ENCODE peak calls at places on chromosomes 4 and X, in seven cellular contexts. P is HFF-Myc, X is GM10248, D is lower leg skin, R is heart right ventricle, N is fibroblast of mammary gland, K is endodermal cell. E is an unnamed sample.

GRCh38 chr4:52100062-52100461 is 49.0 kb downstream of the SPATA18 start:
- DNase-seq in P (no peak), X (no peak), D (no peak), R (no peak), N (peak), K (no peak), E (no peak)

GRCh38 chr4:122000849-122001248 is 49.0 kb upstream of the TRPC3 start:
- DNase-seq in P (no peak), X (no peak), D (no peak), R (no peak), N (no peak), K (no peak), E (no peak)

GRCh38 chrX:20254712-20255299 is 11.9 kb downstream of the RPS6KA3 start:
- DNase-seq in P (no peak), X (no peak), D (no peak), R (no peak), N (peak), K (no peak), E (no peak)

GRCh38 chrX:54807524-54808108 is at the start of gene MAGED2:
- DNase-seq in P (no peak), X (peak), D (peak), R (peak), N (peak), K (peak), E (no peak)

GRCh38 chr4:170025523-170026252 is 507 bp downstream of the MFAP3L start:
- DNase-seq in P (no peak), X (no peak), D (no peak), R (peak), N (peak), K (peak), E (no peak)

GRCh38 chr4:29852537-29852936 is 867.6 kb upstream of the PCDH7 start:
- DNase-seq in P (no peak), X (no peak), D (no peak), R (no peak), N (no peak), K (no peak), E (no peak)

GRCh38 chr4:174314770-174315169 is 31.1 kb downstream of the CEP44 start:
- DNase-seq in P (peak), X (no peak), D (no peak), R (no peak), N (peak), K (peak), E (no peak)

GRCh38 chr4:7513731-7514130 is 79.0 kb upstream of the PSAPL1 start:
- DNase-seq in P (peak), X (no peak), D (no peak), R (no peak), N (peak), K (no peak), E (no peak)

GRCh38 chr4:95528388-95528787 is 20.4 kb downstream of the UNC5C start:
- DNase-seq in P (no peak), X (no peak), D (no peak), R (no peak), N (no peak), K (no peak), E (no peak)

GRCh38 chr4:98996056-98996941 is 778 bp downstream of the METAP1 start:
- DNase-seq in P (peak), X (peak), D (no peak), R (no peak), N (peak), K (peak), E (no peak)

GRCh38 chr4:32686123-32686522 is 1966.0 kb downstream of the PCDH7 start:
- DNase-seq in P (no peak), X (no peak), D (no peak), R (no peak), N (no peak), K (no peak), E (no peak)

GRCh38 chrX:155071694-155072215 is 447 bp downstream of the BRCC3 start:
- DNase-seq in P (no peak), X (no peak), D (no peak), R (no peak), N (peak), K (no peak), E (no peak)

GRCh38 chr4:153594208-153594607 is 89.9 kb upstream of the TLR2 start:
- DNase-seq in P (no peak), X (no peak), D (peak), R (no peak), N (peak), K (no peak), E (no peak)

GRCh38 chr4:158778712-158779111 is 9.9 kb downstream of the FNIP2 start:
- DNase-seq in P (no peak), X (no peak), D (no peak), R (no peak), N (no peak), K (no peak), E (no peak)

GRCh38 chrX:111914398-111915092 is 38.6 kb downstream of the TRPC5OS start:
- DNase-seq in P (no peak), X (no peak), D (no peak), R (no peak), N (peak), K (peak), E (no peak)

DNA sequence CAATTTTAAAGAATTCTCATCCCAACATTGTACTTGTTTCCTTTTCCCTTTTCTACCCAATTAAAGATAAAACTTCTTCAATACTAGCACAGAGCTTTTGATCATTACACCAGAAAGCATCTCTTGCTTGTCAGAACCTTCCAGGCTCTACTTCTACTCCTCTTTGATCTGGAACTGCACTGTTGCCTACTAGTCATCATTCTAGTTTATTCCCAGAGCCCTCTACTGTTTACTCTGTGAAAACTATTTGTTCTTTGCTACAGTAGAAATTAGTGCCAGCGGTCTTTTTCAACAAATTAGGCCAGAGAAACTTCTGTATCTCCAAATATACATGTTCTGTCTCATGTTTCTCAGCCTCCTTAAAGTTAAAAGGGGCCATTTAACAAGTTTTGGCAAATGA is 46.8 kb upstream of the TMPRSS11F start:
- DNase-seq in P (no peak), X (no peak), D (no peak), R (no peak), N (no peak), K (no peak), E (no peak)
- TF ChIP-seq CTCF in P (no peak), X (no peak), D (no peak), R (no peak), N (no peak), K (no peak), E (no peak)

GRCh38 chr4:145098675-145099037 is 545 bp downstream of the ABCE1 start:
- DNase-seq in P (peak), X (peak), D (peak), R (no peak), N (peak), K (no peak), E (no peak)

GRCh38 chr4:145097331-145097820 is 620 bp downstream of the ANAPC10 start:
- DNase-seq in P (no peak), X (no peak), D (no peak), R (no peak), N (no peak), K (no peak), E (no peak)

GRCh38 chr4:145101091-145101490 is 3.0 kb downstream of the ABCE1 start:
- DNase-seq in P (no peak), X (no peak), D (no peak), R (no peak), N (peak), K (no peak), E (no peak)

GRCh38 chr4:145099653-145100052 is 1.5 kb downstream of the ABCE1 start:
- DNase-seq in P (no peak), X (no peak), D (no peak), R (no peak), N (no peak), K (no peak), E (no peak)

DNA sequence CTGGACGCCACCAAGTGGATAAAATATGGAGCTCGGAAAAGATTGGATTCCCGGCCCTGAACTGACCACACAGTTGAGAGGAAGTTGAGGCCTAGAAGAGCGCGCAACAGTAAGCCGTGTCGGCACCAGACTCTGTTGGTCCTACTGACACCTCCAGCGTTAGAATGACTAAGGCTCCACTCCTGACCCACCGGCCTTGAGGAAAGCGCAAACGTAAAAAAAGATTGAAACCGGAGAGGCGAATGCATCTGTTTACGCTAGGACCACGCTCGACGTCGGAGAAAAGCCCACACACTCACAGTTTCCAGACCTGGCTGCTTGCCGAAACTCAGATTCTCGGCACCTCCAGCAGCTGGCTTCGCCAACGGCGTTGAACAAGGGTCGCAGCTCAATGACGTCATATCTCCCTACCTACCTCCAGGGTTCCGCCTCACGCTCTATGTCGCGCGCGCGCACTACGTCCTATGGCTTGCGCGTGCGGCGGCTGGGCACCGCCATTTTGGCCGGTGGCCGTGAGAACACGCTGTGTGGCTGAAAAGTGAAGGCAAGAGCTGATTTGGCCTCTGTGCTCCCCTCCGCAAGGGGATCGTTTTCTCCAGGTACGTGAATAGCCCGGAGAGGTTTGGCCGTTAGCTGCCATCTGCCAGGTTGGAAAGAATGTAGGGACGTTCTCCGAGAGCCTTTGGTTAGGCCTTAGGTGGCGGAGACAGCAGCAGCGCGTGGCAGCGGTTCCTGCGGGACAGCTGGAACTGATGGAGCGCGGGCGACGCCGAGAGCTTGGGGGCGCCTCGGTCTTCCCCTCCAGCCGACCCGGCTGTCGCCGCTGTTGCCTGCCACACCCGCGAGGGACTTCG is at the start of the genes ABCE1 and ANAPC10:
- DNase-seq in P (peak), X (peak), D (peak), R (peak), N (peak), K (peak), E (peak)
- TF ChIP-seq CTCF in P (peak), X (peak), D (no peak), R (peak), N (peak), K (peak), E (no peak)

DNA sequence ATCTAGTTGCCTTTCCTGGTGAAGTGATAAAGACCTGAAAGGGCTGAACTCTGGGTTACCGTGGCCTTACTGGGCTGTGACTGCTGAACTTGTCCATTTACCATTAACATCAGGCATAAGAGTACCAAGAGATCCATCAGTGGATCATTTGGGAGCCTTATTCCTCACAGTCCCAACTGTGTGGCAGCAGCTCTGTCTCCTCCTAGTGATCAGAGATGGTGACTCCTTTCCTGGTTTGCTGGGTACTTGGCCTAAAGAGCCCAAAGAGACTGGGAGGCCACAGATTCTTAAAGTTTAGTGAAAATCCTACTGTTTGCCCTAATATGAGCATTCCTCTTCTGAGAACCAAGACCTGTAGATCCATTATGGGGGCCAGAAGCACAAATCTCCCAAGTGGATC is 56.3 kb upstream of the ATP6AP2 start:
- DNase-seq in P (no peak), X (no peak), D (no peak), R (no peak), N (no peak), K (no peak), E (no peak)
- TF ChIP-seq CTCF in P (no peak), X (no peak), D (no peak), R (no peak), N (peak), K (peak), E (no peak)

GRCh38 chr4:119026662-119027444 is 108.8 kb upstream of the MYOZ2 start:
- DNase-seq in P (no peak), X (no peak), D (no peak), R (no peak), N (peak), K (peak), E (no peak)
- TF ChIP-seq CTCF in P (no peak), X (no peak), D (no peak), R (no peak), N (peak), K (no peak), E (no peak)

E was measured in D721Med.